ENCODE peak calls at places on chromosomes 13 and 19, in five cellular contexts. F, S, K, U and Y are unnamed samples.
A peak's percentile ranks its signal among the peaks of the same experiment; 100 is the strongest.

GRCh38 chr19:31270897-31271568 is 78.2 kb downstream of the TSHZ3 start:
- DNase-seq in F (no peak), S (no peak), U (no peak), K (no peak), Y (no peak)

GRCh38 chr19:13350761-13351160 is 155.5 kb downstream of the CACNA1A start:
- DNase-seq in K (no peak), U (no peak), F (no peak), S (no peak), Y (no peak)

GRCh38 chr19:2703077-2703437 is 563 bp upstream of the GNG7 start:
- DNase-seq in F (no peak), U (no peak), S (no peak), K (no peak), Y (no peak)

GRCh38 chr19:38284422-38284821 is 19.6 kb upstream of the C19orf33 start:
- DNase-seq in F (no peak), U (peak; percentile 34), S (no peak), K (no peak), Y (no peak)

GRCh38 chr13:59172076-59172475 is 991.7 kb downstream of the DIAPH3 start:
- DNase-seq in F (no peak), K (no peak), U (no peak), S (no peak), Y (no peak)

GRCh38 chr13:43269037-43269476 is 245.7 kb downstream of the DNAJC15 start:
- DNase-seq in S (peak; percentile 44), U (no peak), K (no peak), F (no peak), Y (no peak)

GRCh38 chr13:112072531-112073244 is 5.7 kb downstream of the SOX1 start:
- DNase-seq in U (no peak), F (peak; percentile 77), S (peak; percentile 35), K (peak; percentile 13), Y (no peak)

GRCh38 chr13:32001392-32001768 is 30.2 kb upstream of the FRY start:
- DNase-seq in F (no peak), U (peak; percentile 38), S (peak; percentile 32), K (peak; percentile 24), Y (no peak)

GRCh38 chr19:23999821-24000610 is 85.3 kb downstream of the ZNF726 start:
- DNase-seq in F (no peak), S (no peak), U (no peak), K (no peak), Y (no peak)

GRCh38 chr19:38409631-38410133 is 6.8 kb downstream of the FAM98C start:
- DNase-seq in S (no peak), U (no peak), F (no peak), K (peak; percentile 50), Y (no peak)

GRCh38 chr19:54096642-54097106 is 3.9 kb downstream of the OSCAR start:
- DNase-seq in U (peak; percentile 67), K (no peak), F (no peak), S (no peak), Y (no peak)

GRCh38 chr13:26880741-26881140 is 120.2 kb upstream of the GPR12 start:
- DNase-seq in S (no peak), U (no peak), F (no peak), K (no peak), Y (no peak)

GRCh38 chr13:52921194-52921593 is 72.8 kb upstream of the PCDH8 start:
- DNase-seq in F (no peak), K (no peak), U (peak; percentile 88), S (no peak), Y (no peak)

GRCh38 chr19:3985643-3986259 is 488 bp upstream of the EEF2 start:
- DNase-seq in F (no peak), U (no peak), S (no peak), K (no peak), Y (no peak)

GRCh38 chr13:37209621-37210020 is 104.2 kb upstream of the CSNK1A1L start:
- DNase-seq in K (no peak), U (no peak), F (no peak), S (no peak), Y (no peak)

GRCh38 chr13:44819245-44819644 is 170.0 kb downstream of the NUFIP1 start:
- DNase-seq in F (no peak), K (no peak), U (no peak), S (no peak), Y (no peak)

GRCh38 chr13:27622102-27622820 is 569 bp downstream of the POLR1D start:
- DNase-seq in S (peak; percentile 50), U (peak; percentile 40), F (no peak), K (no peak), Y (no peak)

GRCh38 chr19:35013820-35014754 is 14.0 kb downstream of the GRAMD1A start:
- DNase-seq in U (no peak), F (no peak), K (no peak), S (no peak), Y (peak; percentile 58)

GRCh38 chr19:28242317-28242927 is 970.5 kb downstream of the UQCRFS1 start:
- DNase-seq in S (peak; percentile 62), K (no peak), U (peak; percentile 53), F (no peak), Y (no peak)

GRCh38 chr19:10009269-10009665 is 1.0 kb downstream of the COL5A3 start:
- DNase-seq in U (no peak), F (peak; percentile 83), K (peak; percentile 86), S (peak; percentile 80), Y (peak; percentile 45)

GRCh38 chr19:51166846-51167490 is 24.9 kb downstream of the SIGLEC7 start:
- DNase-seq in F (no peak), S (no peak), K (no peak), U (no peak), Y (no peak)

GRCh38 chr13:39037410-39037879 is 444 bp downstream of the PROSER1 start:
- DNase-seq in S (no peak), K (no peak), U (no peak), F (no peak), Y (no peak)

GRCh38 chr13:24865158-24865557 is 101.2 kb downstream of the RNF17 start:
- DNase-seq in S (no peak), F (no peak), K (no peak), U (peak; percentile 18), Y (no peak)

GRCh38 chr19:41402010-41402409 is 4.4 kb downstream of the BCKDHA start:
- DNase-seq in K (no peak), F (no peak), U (no peak), S (no peak), Y (no peak)

GRCh38 chr19:45913874-45914830 is at the start of gene NANOS2:
- DNase-seq in U (peak; percentile 29), K (peak; percentile 34), F (no peak), S (peak; percentile 69), Y (no peak)
- TF ChIP-seq CTCF in U (peak; percentile 63), K (no peak), F (no peak), S (no peak), Y (no peak)

DNA sequence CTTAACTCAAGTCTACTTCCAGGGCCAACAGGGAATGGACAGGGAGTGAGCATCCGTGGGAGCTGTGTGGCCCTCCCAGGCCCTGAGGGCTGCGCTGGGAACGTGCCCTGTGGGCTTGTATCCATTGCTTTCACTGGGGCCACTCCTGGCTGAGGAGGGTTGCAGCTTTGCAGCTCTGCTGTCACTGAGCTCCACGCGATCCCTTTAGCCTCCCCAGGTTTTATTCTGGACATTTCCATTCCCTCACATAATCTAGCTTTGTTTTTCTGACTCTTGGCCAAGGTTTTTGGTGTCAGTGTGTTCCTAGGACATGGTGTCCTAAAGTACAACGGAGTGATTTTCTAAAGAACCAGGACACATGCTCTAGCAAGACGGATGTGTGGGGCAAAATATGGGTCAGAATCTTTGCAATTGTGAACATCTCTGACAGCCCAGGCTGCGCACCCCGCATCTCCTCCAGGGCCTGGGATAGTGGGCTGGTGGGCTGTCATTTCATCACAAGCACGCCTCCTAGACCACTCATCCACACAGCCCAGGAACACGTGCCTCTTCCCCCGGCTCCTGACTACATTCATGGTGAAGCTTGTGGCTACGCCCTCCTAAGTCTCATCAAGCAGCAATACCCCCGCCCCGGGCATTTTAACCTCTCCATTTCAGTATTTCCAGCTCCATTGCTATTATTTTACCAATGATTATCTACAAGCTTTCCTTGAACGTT is 27.9 kb downstream of the GGACT start:
- DNase-seq in K (no peak), U (no peak), S (no peak), F (no peak), Y (no peak)
- H3K27ac ChIP-seq in K (no peak overlapping the region), U (no peak overlapping the region), S (no peak overlapping the region), F (no peak overlapping the region), Y (no peak overlapping the region)

GRCh38 chr19:1284979-1285736 is 515 bp upstream of the EFNA2 start:
- DNase-seq in K (no peak), F (peak; percentile 76), S (peak; percentile 25), U (no peak), Y (no peak)

GRCh38 chr19:1284293-1284978 is 1.2 kb upstream of the EFNA2 start:
- DNase-seq in S (no peak), K (no peak), U (no peak), F (peak; percentile 60), Y (no peak)

GRCh38 chr19:1286859-1287621 is 1.4 kb downstream of the EFNA2 start:
- DNase-seq in S (no peak), K (no peak), U (no peak), F (peak; percentile 80), Y (no peak)

GRCh38 chr19:1286451-1286858 is 782 bp downstream of the EFNA2 start:
- DNase-seq in U (no peak), K (no peak), S (no peak), F (peak; percentile 71), Y (no peak)

DNA sequence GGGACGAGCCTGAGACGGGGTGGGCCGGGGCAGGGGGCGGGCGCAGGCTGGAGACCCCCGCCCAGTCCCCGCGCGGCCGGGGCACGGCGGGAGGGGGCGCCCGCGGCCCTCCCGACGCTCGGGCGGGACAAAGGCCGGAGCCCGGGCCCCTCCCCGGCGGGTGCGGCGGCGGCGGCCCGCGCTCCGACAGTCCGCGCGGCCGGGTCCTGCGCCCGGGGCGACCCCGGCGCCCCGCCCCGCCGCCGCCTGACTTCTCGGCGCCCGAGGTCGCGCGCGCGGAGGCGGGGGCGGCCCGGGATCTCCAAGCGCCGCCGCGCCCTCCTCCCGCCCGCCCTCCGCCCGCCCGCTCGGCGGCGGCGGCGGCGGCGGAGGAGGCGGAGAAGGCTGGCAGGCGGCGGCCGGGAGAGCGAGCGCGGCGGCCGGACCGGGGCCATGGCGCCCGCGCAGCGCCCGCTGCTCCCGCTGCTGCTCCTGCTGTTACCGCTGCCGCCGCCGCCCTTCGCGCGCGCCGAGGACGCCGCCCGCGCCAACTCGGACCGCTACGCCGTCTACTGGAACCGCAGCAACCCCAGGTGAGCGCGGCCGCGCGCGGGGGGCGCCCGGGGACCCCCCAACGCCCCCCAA is at the start of gene EFNA2:
- DNase-seq in F (peak; percentile 50), U (no peak), S (peak; percentile 58), K (no peak), Y (no peak)
- TF ChIP-seq CTCF in F (no peak), U (no peak), S (no peak), K (no peak), Y (no peak)

DNA sequence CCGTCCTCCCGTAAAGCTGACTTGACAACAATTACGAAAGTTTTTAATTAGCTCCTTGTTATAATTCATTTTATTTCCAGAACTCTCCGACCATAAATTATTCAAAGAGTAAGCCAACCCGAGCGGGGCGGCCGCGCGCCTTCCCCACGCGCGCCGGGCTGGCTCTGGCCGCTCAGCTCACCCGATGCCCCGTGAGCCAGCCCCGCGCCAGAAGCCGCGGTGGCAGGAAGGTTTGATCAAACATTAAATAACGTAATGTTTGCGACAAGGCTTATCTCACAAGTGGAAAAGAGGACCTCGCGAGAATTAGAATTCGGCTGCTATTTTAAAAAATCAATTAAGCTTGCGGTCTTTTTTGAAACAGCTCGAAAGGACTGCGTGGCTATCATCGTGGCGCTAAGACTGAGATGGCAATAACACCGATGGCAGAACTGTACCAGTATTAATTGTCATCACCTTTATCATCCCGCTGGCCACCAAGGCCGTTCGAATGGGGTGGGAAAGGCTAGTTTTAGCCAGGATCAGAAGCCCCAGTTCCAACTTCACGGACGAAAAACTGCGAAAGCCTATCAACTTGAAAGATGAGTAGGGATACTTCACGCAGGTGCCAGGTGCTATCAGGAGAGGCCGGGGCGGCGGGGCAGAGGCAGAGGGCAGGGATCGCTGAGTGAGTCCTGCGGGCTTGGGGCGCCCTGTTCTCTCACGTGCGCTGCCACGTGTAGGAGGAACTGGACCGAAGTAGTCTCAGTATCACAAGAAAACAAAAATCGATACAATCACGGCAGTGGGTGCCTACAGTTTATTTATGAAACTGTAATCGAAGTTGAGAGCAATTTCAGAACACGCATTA is 6.4 kb downstream of the POU4F1 start:
- DNase-seq in F (no peak), U (no peak), S (no peak), K (no peak), Y (no peak)
- H3K27ac ChIP-seq in F (no peak overlapping the region), U (no peak overlapping the region), S (no peak overlapping the region), K (no peak overlapping the region), Y (no peak overlapping the region)